ENCODE peak calls at places on chromosomes 2 and 18, in six cellular contexts. N, M, W, T, R and D are unnamed samples.

GRCh38 chr18:79605481-79605880 is 74.1 kb upstream of the CTDP1 start:
- DNase-seq in N (peak; percentile 33), M (no peak), W (no peak), T (peak; percentile 47), R (no peak), D (no peak)

GRCh38 chr2:190871539-190871938 is 9.1 kb upstream of the GLS start:
- DNase-seq in N (no peak), M (no peak), W (no peak), T (no peak), R (no peak), D (no peak)

GRCh38 chr2:39665811-39666488 is at the start of gene TMEM178A:
- DNase-seq in N (no peak), M (peak; percentile 57), W (no peak), T (peak; percentile 47), R (no peak), D (no peak)

GRCh38 chr2:217912030-217913024 is 90.5 kb downstream of the TNS1 start:
- DNase-seq in N (peak; percentile 71), M (no peak), W (no peak), T (peak; percentile 28), R (no peak), D (no peak)

GRCh38 chr2:187917535-187917934 is 363.3 kb upstream of the TFPI start:
- DNase-seq in N (no peak), M (no peak), W (no peak), T (no peak), R (no peak), D (no peak)

GRCh38 chr18:32454667-32455066 is 16.0 kb downstream of the GAREM1 start:
- DNase-seq in N (no peak), M (no peak), W (no peak), T (no peak), R (no peak), D (no peak)

GRCh38 chr2:38740851-38741541 is 10.2 kb downstream of the SRSF7 start:
- DNase-seq in N (no peak), M (peak; percentile 63), W (no peak), T (no peak), R (no peak), D (no peak)

GRCh38 chr2:72999729-73000725 is 71.5 kb downstream of the SFXN5 start:
- DNase-seq in N (no peak), M (no peak), W (no peak), T (no peak), R (no peak), D (no peak)

GRCh38 chr2:149648282-149649030 is 60.9 kb upstream of the MMADHC start:
- DNase-seq in N (peak; percentile 48), M (no peak), W (no peak), T (no peak), R (no peak), D (no peak)

GRCh38 chr2:23545391-23545790 is 160.4 kb downstream of the KLHL29 start:
- DNase-seq in N (no peak), M (no peak), W (no peak), T (no peak), R (no peak), D (no peak)

GRCh38 chr18:74611791-74612190 is 14.1 kb downstream of the ZNF407 start:
- DNase-seq in N (no peak), M (no peak), W (no peak), T (no peak), R (no peak), D (no peak)

GRCh38 chr18:58893388-58894099 is 28.9 kb downstream of the ZNF532 start:
- DNase-seq in N (no peak), M (no peak), W (no peak), T (no peak), R (no peak), D (no peak)

GRCh38 chr2:74333175-74333574 is 10.0 kb downstream of the SLC4A5 start:
- DNase-seq in N (no peak), M (peak; percentile 68), W (peak; percentile 32), T (no peak), R (no peak), D (no peak)

GRCh38 chr2:20207051-20207450 is 17.9 kb downstream of the SDC1 start:
- DNase-seq in N (no peak), M (no peak), W (no peak), T (no peak), R (no peak), D (no peak)

GRCh38 chr2:163469561-163469962 is 266.2 kb downstream of the FIGN start:
- DNase-seq in N (no peak), M (no peak), W (no peak), T (no peak), R (no peak), D (no peak)

GRCh38 chr18:61992285-61992684 is 99.5 kb upstream of the RNF152 start:
- DNase-seq in N (no peak), M (no peak), W (no peak), T (no peak), R (no peak), D (no peak)

GRCh38 chr2:95274291-95275150 is at the start of gene PROM2:
- DNase-seq in N (peak; percentile 53), M (no peak), W (peak; percentile 92), T (peak; percentile 80), R (no peak), D (no peak)
- H3K9me3 ChIP-seq in N (no peaks in the 10 kb centered on the region), M (no peaks in the 10 kb centered on the region), W (no peaks in the 10 kb centered on the region), T (no peaks in the 10 kb centered on the region), R (no peaks in the 10 kb centered on the region), D (no peaks in the 10 kb centered on the region)

GRCh38 chr18:8910186-8910585 is 192.3 kb upstream of the NDUFV2 start:
- DNase-seq in N (no peak), M (no peak), W (no peak), T (no peak), R (no peak), D (no peak)

GRCh38 chr18:8908792-8909510 is 193.5 kb upstream of the NDUFV2 start:
- DNase-seq in N (no peak), M (no peak), W (no peak), T (no peak), R (no peak), D (no peak)

GRCh38 chr18:8910843-8911242 is 191.7 kb upstream of the NDUFV2 start:
- DNase-seq in N (no peak), M (no peak), W (no peak), T (no peak), R (no peak), D (no peak)

GRCh38 chr18:8911408-8912340 is 190.8 kb upstream of the NDUFV2 start:
- DNase-seq in N (no peak), M (no peak), W (no peak), T (no peak), R (no peak), D (no peak)

GRCh38 chr18:8912348-8913057 is 190.0 kb upstream of the NDUFV2 start:
- DNase-seq in N (no peak), M (peak; percentile 0), W (no peak), T (peak; percentile 48), R (no peak), D (no peak)
- H3K9me3 ChIP-seq in N (no peaks in the 10 kb centered on the region), M (no peaks in the 10 kb centered on the region), W (no peaks in the 10 kb centered on the region), T (peaks cover 8% of the 10 kb centered on the region), R (no peaks in the 10 kb centered on the region), D (no peaks in the 10 kb centered on the region)

DNA sequence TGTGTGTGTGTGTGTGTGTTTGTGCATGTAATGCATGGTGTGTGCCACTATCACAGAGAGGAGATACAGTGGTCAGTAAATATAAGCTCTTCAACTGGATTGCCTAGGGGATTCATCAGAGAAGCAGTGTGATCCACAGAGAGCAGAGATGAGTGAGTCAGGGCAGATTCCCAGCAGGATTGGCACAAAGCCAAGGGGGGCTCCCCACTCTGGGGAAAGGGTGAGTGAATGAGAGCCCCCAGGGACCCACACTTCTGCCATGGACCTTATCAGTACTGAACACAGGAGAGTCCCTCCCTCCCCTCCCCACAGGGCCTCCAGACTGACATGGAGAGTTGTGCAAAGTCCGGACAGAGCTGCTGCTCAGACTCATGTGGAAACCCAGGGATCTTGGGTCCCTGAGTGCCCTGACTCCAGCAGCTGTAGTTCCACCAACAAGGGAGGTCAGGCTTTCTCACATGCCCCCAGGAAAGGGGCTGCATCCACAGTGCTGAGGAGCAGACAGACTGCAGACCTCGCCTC is 748.8 kb downstream of the NR4A2 start:
- DNase-seq in N (no peak), M (no peak), W (no peak), T (no peak), R (no peak), D (no peak)
- H3K9me3 ChIP-seq in N (no peaks in the 10 kb centered on the region), M (no peaks in the 10 kb centered on the region), W (peaks cover 16% of the 10 kb centered on the region), T (no peaks in the 10 kb centered on the region), R (no peaks in the 10 kb centered on the region), D (no peaks in the 10 kb centered on the region)

DNA sequence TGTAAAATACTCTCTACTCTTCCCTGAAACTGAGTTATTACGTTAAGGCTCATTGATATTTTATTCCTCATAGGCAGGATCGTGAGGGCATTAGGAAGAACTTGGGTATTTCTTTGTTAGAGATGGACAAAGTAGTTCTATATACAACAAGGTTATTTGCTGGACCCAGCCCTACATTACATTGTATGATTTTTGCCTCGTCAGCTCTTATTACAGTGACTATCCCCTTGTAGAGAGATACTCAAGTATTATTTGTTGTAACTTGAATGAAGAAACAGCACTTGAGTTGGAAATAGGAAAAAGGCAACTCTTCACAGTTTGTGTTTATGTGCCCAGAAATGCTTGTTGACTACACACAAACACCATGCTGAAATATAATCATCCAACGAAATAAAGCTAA is 947.5 kb downstream of the DPP10 start:
- DNase-seq in N (no peak), M (no peak), W (no peak), T (no peak), R (no peak), D (no peak)
- H3K9me3 ChIP-seq in N (no peaks in the 10 kb centered on the region), M (no peaks in the 10 kb centered on the region), W (peaks cover 13% of the 10 kb centered on the region), T (no peaks in the 10 kb centered on the region), R (no peaks in the 10 kb centered on the region), D (no peaks in the 10 kb centered on the region)